ENCODE peak calls at places on chromosomes 7 and 10, in five cellular contexts. V is GM12878, X is SK-N-SH, E is HepG2, K is K562. N is an unnamed sample.

GRCh38 chr7:73626814-73627213 is 2.5 kb upstream of the MLXIPL start:
- DNase-seq in E (no peak), X (no peak), V (no peak), K (no peak), N (no peak)

GRCh38 chr10:97138174-97138573 is 47.6 kb downstream of the SLIT1 start:
- DNase-seq in K (peak), X (no peak), V (no peak), E (peak), N (no peak)

GRCh38 chr7:40551685-40552576 is 417.1 kb downstream of the SUGCT start:
- DNase-seq in K (peak), V (peak), E (peak), X (peak), N (peak)

GRCh38 chr10:111360260-111360925 is 283.6 kb downstream of the ADRA2A start:
- DNase-seq in K (no peak), V (peak), E (peak), X (peak), N (no peak)

GRCh38 chr7:18754766-18755165 is 259.2 kb downstream of the HDAC9 start:
- DNase-seq in K (no peak), V (no peak), X (no peak), E (no peak), N (no peak)

GRCh38 chr10:52632591-52632990 is 140.0 kb downstream of the MBL2 start:
- DNase-seq in E (no peak), X (no peak), V (no peak), K (no peak), N (no peak)

GRCh38 chr10:92891885-92892705 is 43.8 kb downstream of the EXOC6 start:
- DNase-seq in E (peak), X (peak), K (peak), V (no peak), N (no peak)

GRCh38 chr7:77759294-77759889 is 38.8 kb downstream of the TMEM60 start:
- DNase-seq in K (peak), E (peak), X (peak), V (peak), N (peak)

GRCh38 chr7:99456288-99456687 is 9.7 kb downstream of the ATP5MF start:
- DNase-seq in X (no peak), K (no peak), V (no peak), E (no peak), N (no peak)

GRCh38 chr10:91378061-91378460 is 32.1 kb upstream of the HECTD2 start:
- DNase-seq in X (peak), E (no peak), V (no peak), K (no peak), N (no peak)

GRCh38 chr7:34463830-34464229 is 194.2 kb upstream of the NPSR1 start:
- DNase-seq in X (no peak), E (peak), V (no peak), K (no peak), N (no peak)

GRCh38 chr10:73866621-73867020 is 7.7 kb downstream of the CAMK2G start:
- DNase-seq in E (no peak), V (no peak), K (no peak), X (no peak), N (no peak)

GRCh38 chr7:26567263-26567662 is 275.6 kb downstream of the SNX10 start:
- DNase-seq in X (no peak), V (no peak), K (no peak), E (no peak), N (no peak)

GRCh38 chr7:895451-896052 is 19.2 kb downstream of the GET4 start:
- DNase-seq in V (no peak), K (no peak), E (no peak), X (no peak), N (no peak)

GRCh38 chr10:6995339-6995738 is 415.3 kb upstream of the PRKCQ start:
- DNase-seq in X (no peak), E (no peak), K (no peak), V (no peak), N (no peak)

GRCh38 chr7:29039747-29040569 is 81.8 kb upstream of the TRIL start:
- DNase-seq in X (no peak), V (no peak), K (no peak), E (no peak), N (no peak)

GRCh38 chr7:87445897-87446296 is 29.6 kb downstream of the ABCB4 start:
- DNase-seq in K (no peak), E (no peak), V (peak), X (no peak), N (peak)

GRCh38 chr10:118290471-118290995 is 51.6 kb downstream of the FAM204A start:
- DNase-seq in X (no peak), E (no peak), K (no peak), V (no peak), N (no peak)

GRCh38 chr7:56097700-56098099 is 4.9 kb upstream of the PHKG1 start:
- DNase-seq in K (no peak), E (no peak), V (no peak), X (no peak), N (no peak)

GRCh38 chr7:35736725-35737124 is 41.8 kb upstream of the HERPUD2 start:
- DNase-seq in X (no peak), K (no peak), E (peak), V (no peak), N (no peak)

GRCh38 chr7:18532813-18533212 is 37.3 kb downstream of the HDAC9 start:
- DNase-seq in K (no peak), E (no peak), X (no peak), V (no peak), N (no peak)

GRCh38 chr7:77736991-77737390 is 40.7 kb downstream of the RSBN1L start:
- DNase-seq in E (no peak), K (no peak), V (no peak), X (no peak), N (no peak)

GRCh38 chr7:98079891-98080653 is 26.6 kb upstream of the LMTK2 start:
- DNase-seq in V (no peak), X (no peak), E (no peak), K (no peak), N (no peak)

GRCh38 chr7:95886501-95887090 is 114.2 kb downstream of the DYNC1I1 start:
- DNase-seq in E (peak), K (no peak), X (no peak), V (no peak), N (no peak)

GRCh38 chr7:42964849-42965805 is 33.0 kb downstream of the MRPL32 start:
- DNase-seq in K (no peak), V (peak), E (no peak), X (no peak), N (no peak)

GRCh38 chr7:338295-339061 is 48.5 kb downstream of the FOXL3 start:
- DNase-seq in K (no peak), V (no peak), X (no peak), E (no peak), N (no peak)

GRCh38 chr10:99667108-99667751 is 7.9 kb downstream of the ENTPD7 start:
- DNase-seq in E (no peak), K (peak), X (peak), V (no peak), N (no peak)

DNA sequence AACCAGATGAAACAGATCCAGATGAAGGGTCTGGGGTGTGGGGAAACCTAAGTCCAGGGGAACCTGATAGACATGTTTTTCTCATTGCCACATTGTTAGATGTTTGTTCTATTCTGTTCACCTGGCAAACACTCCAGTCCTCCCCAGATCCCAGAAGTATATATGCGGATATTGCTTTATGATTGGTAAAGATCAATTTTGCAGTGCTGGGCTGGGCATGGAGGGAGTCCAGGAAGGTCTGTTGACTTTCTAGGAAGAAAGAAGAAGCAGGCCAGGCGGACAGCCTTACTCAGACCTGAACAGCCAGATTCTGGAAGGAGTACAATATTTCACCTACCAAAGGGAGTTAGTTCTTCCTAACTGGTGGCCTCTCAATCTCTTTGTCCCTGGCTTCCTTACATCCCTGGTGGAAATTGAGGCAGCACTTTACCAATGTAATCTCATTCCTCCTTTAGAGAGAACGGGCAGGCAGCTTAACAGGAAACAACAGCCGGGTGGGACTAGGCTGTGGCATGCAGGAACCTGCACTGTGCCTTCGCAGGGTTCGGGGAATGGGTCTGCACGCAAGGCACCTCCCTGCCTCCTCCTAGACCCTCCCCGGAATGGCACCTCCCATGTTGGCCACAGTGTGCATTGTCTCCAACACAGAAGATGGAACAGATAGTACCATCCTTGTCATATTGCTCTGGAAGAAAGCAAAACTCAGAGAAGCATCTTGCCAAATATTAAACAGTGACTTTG is 931 bp downstream of the GIMAP6 start:
- DNase-seq in V (peak), K (no peak), X (no peak), E (no peak), N (no peak)
- TF ChIP-seq REST in V (no peak), K (no peak), X (no peak), E (no peak), N (no peak)

DNA sequence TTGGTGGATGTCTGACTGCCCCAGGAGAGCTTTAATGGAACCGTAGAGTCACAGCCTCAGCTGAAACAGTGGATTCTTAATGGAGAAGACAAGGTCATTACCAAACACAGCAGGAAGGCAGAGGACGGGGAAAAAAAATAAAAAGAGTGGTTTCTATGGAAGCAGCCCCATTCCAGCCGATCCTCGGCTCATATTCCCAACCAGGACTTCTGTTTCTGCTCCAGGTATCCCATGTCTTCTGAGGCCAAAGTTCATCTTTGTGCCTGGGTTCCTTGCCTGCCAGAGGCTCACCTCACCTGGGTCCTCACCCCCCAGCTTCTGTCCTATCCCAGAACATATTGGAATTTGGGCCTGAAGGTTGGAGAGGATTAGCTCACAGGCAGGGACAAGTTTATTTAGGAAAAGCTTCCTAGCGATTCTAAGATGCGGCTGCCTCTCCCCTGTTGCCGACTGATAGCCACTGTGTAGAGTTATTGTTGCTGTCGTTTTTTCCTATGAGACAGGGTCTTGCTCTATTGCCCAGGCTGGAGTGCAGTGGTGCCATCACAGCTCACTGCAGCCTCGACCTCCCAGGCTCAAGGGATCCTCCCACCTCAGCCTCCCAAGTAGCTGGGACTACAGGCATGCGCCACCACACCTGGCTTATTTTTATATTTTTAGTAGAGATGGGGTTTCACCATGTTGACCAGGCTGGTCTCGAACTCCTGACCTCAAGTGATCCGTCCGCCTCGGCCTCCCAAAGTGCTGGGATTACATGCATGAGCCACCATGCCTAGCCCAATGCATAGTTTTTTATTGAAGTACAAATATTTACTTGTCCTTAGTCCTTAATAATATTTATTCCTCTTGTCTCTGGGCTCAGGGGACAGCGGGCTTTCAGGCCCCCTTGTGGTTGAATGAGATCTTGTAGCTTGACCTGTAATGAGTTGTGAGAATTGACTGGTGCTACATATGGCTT is 15.4 kb downstream of the CCL26 start:
- DNase-seq in V (no peak), X (peak), E (peak), K (peak), N (no peak)
- H3K27ac ChIP-seq in V (no peak), X (no peak), E (no peak), K (no peak), N (no peak)

DNA sequence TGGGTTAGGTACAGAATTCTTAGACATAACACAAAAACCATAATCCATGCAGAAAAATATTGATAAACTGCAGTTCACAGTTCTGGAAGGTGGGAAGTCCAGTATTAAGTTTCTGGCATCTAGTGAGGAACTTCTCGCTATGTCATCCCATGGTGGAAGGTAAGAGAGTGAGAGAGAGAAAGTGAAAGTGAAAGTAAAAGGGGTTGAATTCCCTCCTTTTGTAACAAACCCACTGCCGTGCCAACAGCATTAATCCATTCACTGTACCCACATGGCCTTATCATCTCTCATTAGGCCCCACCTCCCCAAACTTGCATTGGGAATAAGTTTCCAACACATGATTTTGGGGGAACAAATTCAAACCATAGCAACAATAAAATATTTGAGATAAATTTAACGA is 17.1 kb downstream of the ZNF485 start:
- DNase-seq in X (peak), K (peak), V (no peak), E (no peak), N (peak)
- TF ChIP-seq GABPA in X (no peak), K (no peak), V (no peak), E (no peak), N (no peak)

DNA sequence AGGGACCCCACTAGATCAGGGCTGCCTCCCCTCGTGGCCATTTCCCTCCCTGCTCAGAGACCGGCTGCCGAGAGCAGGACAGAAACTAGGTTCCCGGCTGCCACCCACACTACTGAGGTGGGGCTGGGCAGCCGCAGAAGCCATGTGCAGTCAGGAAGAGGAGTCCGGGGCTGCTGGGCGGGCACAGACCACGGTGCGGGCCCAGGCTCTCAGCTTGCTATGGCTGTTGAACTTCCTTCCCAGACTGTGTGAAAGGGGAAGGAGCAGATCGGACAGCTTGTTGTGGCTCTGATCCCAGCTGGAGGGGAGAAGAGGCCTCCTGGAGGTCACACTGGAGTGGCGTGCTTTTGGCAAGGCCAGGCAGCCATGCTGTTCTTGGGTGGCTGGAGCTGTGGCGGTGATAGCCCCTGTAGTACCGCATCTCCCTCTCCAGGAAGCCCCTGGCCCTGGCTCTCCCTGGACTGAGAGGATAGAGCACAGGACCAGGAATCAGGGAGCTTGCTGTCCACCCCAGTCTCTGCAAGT is 56.8 kb downstream of the HK1 start:
- DNase-seq in X (no peak), V (no peak), K (peak), E (no peak), N (peak)
- TF ChIP-seq REST in X (no peak), V (no peak), K (no peak), E (no peak), N (no peak)

GRCh38 chr7:91953618-91954017 is 13.0 kb downstream of the AKAP9 start:
- DNase-seq in V (no peak), K (peak), X (peak), E (peak), N (no peak)
- H3K27ac ChIP-seq in V (no peak), K (no peak), X (no peak), E (no peak), N (no peak)

GRCh38 chr10:108872854-108873253 is 1050.5 kb downstream of the XPNPEP1 start:
- DNase-seq in E (no peak), K (no peak), V (no peak), X (no peak), N (no peak)

GRCh38 chr10:108877130-108877529 is 1046.2 kb downstream of the XPNPEP1 start:
- DNase-seq in V (no peak), K (no peak), E (no peak), X (peak), N (no peak)
- TF ChIP-seq GABPA in V (no peak), K (no peak), E (no peak), X (no peak), N (no peak)

GRCh38 chr7:91850455-91850854 is 30.0 kb downstream of the MTERF1 start:
- DNase-seq in E (no peak), X (no peak), V (no peak), K (no peak), N (no peak)

GRCh38 chr7:91847881-91848599 is 32.5 kb downstream of the MTERF1 start:
- DNase-seq in V (no peak), K (no peak), E (no peak), X (no peak), N (peak)

GRCh38 chr7:91846436-91846835 is 34.1 kb downstream of the MTERF1 start:
- DNase-seq in X (no peak), V (no peak), K (no peak), E (no peak), N (no peak)

GRCh38 chr7:91852263-91852741 is 28.2 kb downstream of the MTERF1 start:
- DNase-seq in E (peak), X (no peak), V (no peak), K (peak), N (peak)
- TF ChIP-seq REST in E (no peak), X (no peak), V (no peak), K (no peak), N (no peak)

DNA sequence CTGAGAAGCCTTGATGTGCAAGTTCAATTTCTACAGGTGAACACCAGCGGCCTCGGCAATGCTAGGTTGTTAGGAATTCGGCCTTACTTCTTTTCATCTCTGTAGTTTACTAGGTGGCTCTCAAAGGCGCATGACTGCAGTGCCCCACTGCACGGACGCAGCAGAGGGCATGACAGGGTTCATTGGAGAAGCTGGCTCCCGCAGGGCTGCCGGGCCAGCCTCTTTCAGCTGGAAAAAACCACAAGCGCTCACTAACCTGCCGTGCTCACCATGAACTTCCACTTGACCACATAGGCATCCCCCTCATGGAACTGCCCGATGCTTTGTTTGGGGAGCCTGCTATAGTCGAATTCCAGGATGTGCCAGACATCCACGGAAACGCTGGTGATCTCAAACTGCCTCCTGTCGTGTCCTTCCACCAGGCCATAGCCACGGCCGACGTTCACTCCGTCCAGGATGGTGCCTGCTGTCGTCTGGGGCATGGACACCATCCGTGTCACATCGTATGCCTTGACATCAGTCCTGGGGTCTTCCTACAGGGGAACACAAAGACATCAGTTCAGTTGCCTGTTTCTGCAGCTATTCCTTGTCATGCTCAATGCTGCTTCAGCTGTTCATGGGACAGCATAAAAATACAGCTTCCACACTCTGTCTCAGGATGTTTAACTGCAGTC is 154.4 kb downstream of the SVIL start:
- DNase-seq in X (no peak), V (no peak), K (no peak), E (no peak), N (no peak)
- H3K27ac ChIP-seq in X (no peak), V (no peak), K (no peak), E (no peak), N (no peak)

GRCh38 chr10:17616403-17617030 is 657 bp downstream of the HACD1 start:
- DNase-seq in V (no peak), E (peak), K (peak), X (peak), N (peak)
- TF ChIP-seq GABPA in V (no peak), E (no peak), K (no peak), X (no peak), N (no peak)

GRCh38 chr7:12423995-12424745 is 20.5 kb upstream of the VWDE start:
- DNase-seq in X (no peak), E (no peak), V (no peak), K (no peak), N (no peak)
- TF ChIP-seq REST in X (no peak), E (no peak), V (no peak), K (no peak), N (no peak)

N was measured in HL-60.